ENCODE peak calls at places on chromosome 4, in nine cellular contexts. V is WTC11, Q is A549, R is endothelial cell, A is H9, X is fibroblast of mammary gland, G is AG09319, O is Calu3, N is transverse colon. K is an unnamed sample.

GRCh38 chr4:24482871-24483270 is 101.5 kb downstream of the DHX15 start:
- DNase-seq in V (no peak), Q (no peak), R (no peak), A (no peak), X (peak), G (no peak), O (no peak), N (no peak), K (no peak)

GRCh38 chr4:64727960-64728359 is 318.7 kb upstream of the TECRL start:
- DNase-seq in V (peak), Q (no peak), R (no peak), A (peak), X (no peak), G (no peak), O (no peak), N (no peak), K (no peak)

GRCh38 chr4:124199755-124200154 is 512.8 kb downstream of the ANKRD50 start:
- DNase-seq in V (no peak), Q (no peak), R (no peak), A (no peak), X (peak), G (no peak), O (no peak), N (no peak), K (no peak)

GRCh38 chr4:86974481-86975050 is 39.8 kb downstream of the AFF1 start:
- DNase-seq in V (no peak), Q (no peak), R (no peak), A (no peak), X (no peak), G (no peak), O (no peak), N (no peak), K (no peak)

GRCh38 chr4:170868191-170868590 is 778.4 kb upstream of the AADAT start:
- DNase-seq in V (no peak), Q (no peak), R (no peak), A (no peak), X (peak), G (no peak), O (no peak), N (no peak), K (no peak)

GRCh38 chr4:20256381-20256881 is 4.7 kb downstream of the SLIT2 start:
- DNase-seq in V (no peak), Q (no peak), R (no peak), A (no peak), X (no peak), G (no peak), O (no peak), N (no peak), K (no peak)

GRCh38 chr4:99061048-99061447 is 27.5 kb downstream of the ADH5 start:
- DNase-seq in V (no peak), Q (no peak), R (no peak), A (no peak), X (no peak), G (no peak), O (no peak), N (no peak), K (no peak)

GRCh38 chr4:142845293-142846070 is 619 bp downstream of the INPP4B start:
- DNase-seq in V (peak), Q (no peak), R (peak), A (peak), X (no peak), G (no peak), O (peak), N (peak), K (no peak)

GRCh38 chr4:140135529-140136021 is 18.4 kb downstream of the MAML3 start:
- DNase-seq in V (no peak), Q (no peak), R (no peak), A (no peak), X (peak), G (no peak), O (no peak), N (peak), K (no peak)

GRCh38 chr4:176635372-176636261 is 157.1 kb downstream of the VEGFC start:
- DNase-seq in V (no peak), Q (peak), R (no peak), A (no peak), X (peak), G (peak), O (no peak), N (no peak), K (no peak)

GRCh38 chr4:158032733-158033415 is 140.0 kb downstream of the GASK1B start:
- DNase-seq in V (no peak), Q (no peak), R (no peak), A (no peak), X (no peak), G (no peak), O (no peak), N (no peak), K (no peak)

GRCh38 chr4:155208258-155209054 is at the start of gene NPY2R:
- DNase-seq in V (peak), Q (peak), R (peak), A (peak), X (peak), G (no peak), O (no peak), N (peak), K (peak)
- TF ChIP-seq CTCF in V (peak), Q (peak), R (peak), A (peak), X (no peak), G (no peak), O (no peak), N (no peak), K (peak)

GRCh38 chr4:38166768-38167167 is 206.6 kb downstream of the PTTG2 start:
- DNase-seq in V (no peak), Q (no peak), R (no peak), A (no peak), X (no peak), G (no peak), O (no peak), N (no peak), K (no peak)

GRCh38 chr4:38169524-38169923 is 209.3 kb downstream of the PTTG2 start:
- DNase-seq in V (no peak), Q (no peak), R (no peak), A (no peak), X (no peak), G (no peak), O (no peak), N (no peak), K (no peak)

GRCh38 chr4:38164346-38164745 is 204.1 kb downstream of the PTTG2 start:
- DNase-seq in V (no peak), Q (no peak), R (no peak), A (no peak), X (no peak), G (no peak), O (no peak), N (no peak), K (no peak)

GRCh38 chr4:38163216-38164006 is 203.2 kb downstream of the PTTG2 start:
- DNase-seq in V (no peak), Q (no peak), R (no peak), A (no peak), X (peak), G (no peak), O (no peak), N (no peak), K (no peak)

GRCh38 chr4:38166082-38166481 is 205.9 kb downstream of the PTTG2 start:
- DNase-seq in V (no peak), Q (no peak), R (no peak), A (no peak), X (no peak), G (no peak), O (no peak), N (no peak), K (no peak)
- TF ChIP-seq CTCF in V (no peak), Q (no peak), R (no peak), A (peak), X (no peak), G (no peak), O (no peak), N (no peak), K (no peak)

DNA sequence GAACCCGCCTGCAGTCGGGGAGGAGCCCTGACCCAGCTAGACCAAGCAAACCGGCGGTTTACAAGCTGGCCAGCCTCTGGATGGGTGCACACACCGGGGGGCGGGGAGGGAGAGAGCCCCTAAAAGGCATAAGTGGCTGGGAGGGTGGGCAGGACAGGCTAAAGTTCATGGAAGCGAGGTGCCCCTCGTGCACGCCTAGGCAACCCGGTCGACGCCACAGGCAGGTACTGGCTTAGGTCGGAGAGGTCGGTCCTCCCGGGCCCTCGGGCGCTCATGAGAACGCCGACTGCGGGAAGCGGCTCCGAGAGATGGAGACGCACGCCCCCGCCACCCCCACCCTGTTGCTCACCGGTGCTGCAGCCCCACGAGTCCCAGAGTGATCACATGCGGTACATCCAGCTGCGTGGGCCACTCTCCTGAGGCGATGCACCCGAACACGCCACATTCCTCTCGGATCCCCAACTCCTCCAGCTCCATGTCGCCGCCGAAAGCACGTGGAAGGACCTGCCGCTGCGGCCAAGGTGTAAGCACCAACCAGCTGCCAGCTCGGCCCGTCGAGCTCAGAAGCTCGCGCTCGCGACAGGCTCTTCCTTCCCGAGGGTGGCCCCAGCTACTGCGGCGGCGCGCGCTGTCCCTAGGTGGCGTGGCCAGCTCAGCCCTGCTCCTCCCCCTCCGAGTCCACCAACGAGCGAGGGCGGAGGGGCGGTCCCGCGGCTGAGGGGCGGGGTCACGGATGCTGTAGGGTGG is at the start of gene PPAT:
- DNase-seq in V (peak), Q (peak), R (peak), A (peak), X (peak), G (peak), O (peak), N (peak), K (peak)
- TF ChIP-seq CTCF in V (no peak), Q (no peak), R (no peak), A (peak), X (no peak), G (peak), O (no peak), N (peak), K (peak)

GRCh38 chr4:46386570-46386969 is 3.4 kb downstream of the GABRA2 start:
- DNase-seq in V (peak), Q (no peak), R (no peak), A (peak), X (peak), G (no peak), O (no peak), N (no peak), K (no peak)
- TF ChIP-seq CTCF in V (no peak), Q (no peak), R (no peak), A (peak), X (no peak), G (no peak), O (no peak), N (no peak), K (peak)